ENCODE peak calls at places on chromosomes 5 and 9, in seven cellular contexts. Y is IMR-90, E is HCT116, O is A549, F is HepG2, D is H1, T is K562. U is an unnamed sample.

GRCh38 chr5:119388619-119389190 is 32.9 kb downstream of the TNFAIP8 start:
- DNase-seq in Y (no peak), E (no peak), O (no peak), F (no peak), D (no peak), T (no peak), U (no peak)

GRCh38 chr9:131119600-131119999 is 5.8 kb upstream of the NUP214 start:
- DNase-seq in Y (no peak), E (no peak), O (no peak), F (no peak), D (no peak), T (no peak), U (no peak)

GRCh38 chr5:139745800-139746690 is 49.6 kb upstream of the PSD2 start:
- DNase-seq in Y (peak), E (peak), O (peak), F (peak), D (peak), T (peak), U (no peak)

GRCh38 chr9:110555971-110556370 is 23.6 kb downstream of the SVEP1 start:
- DNase-seq in Y (peak), E (no peak), O (peak), F (peak), D (no peak), T (no peak), U (no peak)

GRCh38 chr5:40291338-40291737 is 388.4 kb upstream of the PTGER4 start:
- DNase-seq in Y (peak), E (no peak), O (no peak), F (no peak), D (no peak), T (no peak), U (no peak)

GRCh38 chr5:127696688-127697087 is 6.5 kb upstream of the CCDC192 start:
- DNase-seq in Y (peak), E (no peak), O (no peak), F (no peak), D (no peak), T (no peak), U (no peak)

GRCh38 chr9:13127164-13127563 is 152.3 kb downstream of the MPDZ start:
- DNase-seq in Y (no peak), E (no peak), O (no peak), F (no peak), D (no peak), T (no peak), U (no peak)

GRCh38 chr9:3527653-3527960 is 1.8 kb upstream of the RFX3 start:
- DNase-seq in Y (no peak), E (no peak), O (no peak), F (peak), D (no peak), T (peak), U (no peak)

GRCh38 chr9:35616681-35617459 is 1.3 kb downstream of the CD72 start:
- DNase-seq in Y (peak), E (no peak), O (no peak), F (no peak), D (peak), T (peak), U (no peak)

GRCh38 chr9:108163321-108164005 is 673.9 kb upstream of the KLF4 start:
- DNase-seq in Y (peak), E (no peak), O (peak), F (no peak), D (no peak), T (peak), U (no peak)

GRCh38 chr5:59337240-59337639 is 556.3 kb downstream of the PDE4D start:
- DNase-seq in Y (no peak), E (no peak), O (no peak), F (no peak), D (no peak), T (no peak), U (no peak)

GRCh38 chr5:109030360-109031143 is 282.9 kb downstream of the FER start:
- DNase-seq in Y (no peak), E (no peak), O (no peak), F (no peak), D (no peak), T (peak), U (no peak)

GRCh38 chr9:83197611-83198010 is 134.7 kb upstream of the RASEF start:
- DNase-seq in Y (no peak), E (no peak), O (no peak), F (no peak), D (no peak), T (no peak), U (no peak)

GRCh38 chr5:114316167-114316566 is 45.7 kb upstream of the KCNN2 start:
- DNase-seq in Y (no peak), E (no peak), O (no peak), F (no peak), D (no peak), T (no peak), U (no peak)
- TF ChIP-seq CEBPB in Y (no peak), E (no peak), O (no peak), F (no peak), D (no peak), T (no peak), U (no peak)

DNA sequence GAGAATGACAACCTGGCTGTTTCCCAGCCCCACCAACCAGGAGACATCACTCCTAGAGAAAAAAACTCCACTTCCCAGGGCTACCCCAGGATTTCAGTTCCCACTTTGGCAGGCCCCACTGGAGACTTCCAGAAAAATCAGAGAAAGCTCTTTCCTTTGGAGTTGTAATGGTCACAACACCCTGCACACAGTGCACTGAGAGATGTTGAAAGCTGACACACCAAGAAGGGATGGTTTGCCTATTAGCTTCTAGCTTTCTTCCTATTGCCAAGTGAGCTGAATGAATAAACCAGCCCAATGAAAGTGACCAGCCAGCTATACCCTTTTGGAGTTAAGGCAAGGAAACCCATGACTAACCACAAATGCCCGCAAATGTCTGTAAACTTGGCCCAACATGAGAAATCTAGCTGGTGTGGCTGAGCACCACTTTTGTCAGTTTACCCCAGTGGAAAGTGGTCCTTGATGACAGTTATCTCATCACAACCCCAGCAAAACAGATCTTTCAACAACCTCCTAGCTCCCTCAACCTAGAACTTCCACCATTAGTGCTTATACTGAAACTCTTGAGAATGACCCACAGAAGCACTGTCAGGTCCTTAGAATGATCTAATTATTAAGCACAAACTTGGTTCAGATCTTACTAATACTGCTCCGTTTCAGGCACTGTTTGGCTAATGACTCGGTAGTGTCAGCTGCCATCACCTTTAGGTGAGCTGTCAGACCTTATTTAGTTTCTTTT is 11.3 kb downstream of the IRF1 start:
- DNase-seq in Y (no peak), E (no peak), O (no peak), F (no peak), D (no peak), T (no peak), U (no peak)
- TF ChIP-seq CEBPB in Y (no peak), E (no peak), O (no peak), F (no peak), D (no peak), T (no peak), U (no peak)

DNA sequence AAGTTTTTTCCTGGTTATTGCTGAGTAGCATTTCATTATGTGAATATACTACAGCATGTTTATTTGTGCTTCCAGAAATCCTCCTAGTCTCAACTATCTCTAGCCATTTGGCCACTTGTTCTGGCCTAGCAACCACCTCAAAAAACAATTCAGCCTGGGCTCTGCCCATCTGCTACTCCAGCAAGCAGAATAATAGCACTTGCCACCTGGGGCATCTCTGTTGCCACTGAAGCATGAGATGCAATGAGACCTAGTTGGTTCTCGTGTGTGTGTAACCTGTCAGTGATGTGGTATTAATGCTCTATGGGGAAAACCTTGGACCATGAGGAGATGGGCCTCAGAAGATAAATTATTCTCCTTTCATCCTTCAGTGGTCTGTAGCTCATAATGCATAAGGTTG is 129.5 kb downstream of the RNF180 start:
- DNase-seq in Y (no peak), E (no peak), O (no peak), F (no peak), D (no peak), T (no peak), U (no peak)
- TF ChIP-seq CEBPB in Y (no peak), E (no peak), O (no peak), F (no peak), D (no peak), T (no peak), U (no peak)

GRCh38 chr9:104110509-104110908 is 16.4 kb downstream of the SMC2 start:
- DNase-seq in Y (no peak), E (no peak), O (no peak), F (no peak), D (no peak), T (no peak), U (no peak)

GRCh38 chr9:104104407-104104806 is 10.3 kb downstream of the SMC2 start:
- DNase-seq in Y (no peak), E (no peak), O (no peak), F (no peak), D (no peak), T (no peak), U (no peak)

GRCh38 chr9:104107799-104108198 is 13.7 kb downstream of the SMC2 start:
- DNase-seq in Y (no peak), E (no peak), O (no peak), F (no peak), D (no peak), T (no peak), U (no peak)

GRCh38 chr9:104108315-104108714 is 14.2 kb downstream of the SMC2 start:
- DNase-seq in Y (no peak), E (no peak), O (no peak), F (no peak), D (no peak), T (no peak), U (no peak)
- TF ChIP-seq CEBPB in Y (no peak), E (no peak), O (no peak), F (no peak), D (no peak), T (no peak), U (no peak)

GRCh38 chr5:2391566-2391965 is 359.9 kb downstream of the IRX2 start:
- DNase-seq in Y (no peak), E (no peak), O (no peak), F (no peak), D (no peak), T (no peak), U (no peak)
- TF ChIP-seq CEBPB in Y (no peak), E (no peak), O (no peak), F (no peak), D (no peak), T (no peak), U (no peak)